ENCODE peak calls at places on chromosomes 2 and 18, in seven cellular contexts. X is hippocampal formation, T is stromal cell of bone marrow, J is RKO, P is activated T-cell treated with anti-CD3 and anti-CD28 coated beads for 1 hour, C is ovary, D is tibial artery. M is an unnamed sample.

GRCh38 chr2:196967126-196967525 is 40.6 kb upstream of the PGAP1 start:
- DNase-seq in D (no peak), J (no peak), T (peak), X (no peak), P (no peak), C (no peak), M (no peak)

GRCh38 chr2:218026244-218026643 is 23.4 kb upstream of the TNS1 start:
- DNase-seq in D (peak), J (no peak), T (no peak), C (no peak), P (no peak), X (no peak), M (peak)

GRCh38 chr2:109482371-109482841 is 131.4 kb downstream of the SEPTIN10 start:
- DNase-seq in T (no peak), C (peak), D (no peak), X (no peak), P (no peak), J (no peak), M (no peak)

GRCh38 chr18:23229472-23229871 is 94.2 kb downstream of the CABLES1 start:
- DNase-seq in P (no peak), C (no peak), X (no peak), J (no peak), T (peak), D (no peak), M (no peak)

GRCh38 chr18:50839341-50839740 is 19.5 kb upstream of the MRO start:
- DNase-seq in D (no peak), J (no peak), T (no peak), P (no peak), C (no peak), X (no peak), M (no peak)

GRCh38 chr2:30514134-30514860 is 67.3 kb downstream of the LCLAT1 start:
- DNase-seq in D (no peak), X (peak), C (no peak), T (peak), P (no peak), J (no peak), M (no peak)

GRCh38 chr2:10385501-10385900 is 62.6 kb downstream of the ODC1 start:
- DNase-seq in P (no peak), C (no peak), J (no peak), D (no peak), T (no peak), X (no peak), M (no peak)

GRCh38 chr2:127086800-127087737 is 19.9 kb downstream of the BIN1 start:
- DNase-seq in J (no peak), D (peak), C (peak), X (no peak), P (no peak), T (no peak), M (no peak)

GRCh38 chr18:11148655-11149440 is 521 bp downstream of the PIEZO2 start:
- DNase-seq in X (peak), P (no peak), J (no peak), T (no peak), C (no peak), D (no peak), M (peak)

GRCh38 chr2:187842978-187843847 is 289.0 kb upstream of the TFPI start:
- DNase-seq in D (no peak), T (peak), P (no peak), X (no peak), J (peak), C (no peak), M (no peak)

GRCh38 chr2:199216253-199216652 is 241.5 kb downstream of the SATB2 start:
- DNase-seq in T (no peak), D (no peak), P (no peak), C (no peak), J (no peak), X (no peak), M (no peak)

GRCh38 chr2:182550234-182550633 is 123.4 kb upstream of the PDE1A start:
- DNase-seq in C (no peak), P (no peak), J (no peak), X (no peak), T (no peak), D (no peak), M (no peak)

GRCh38 chr2:39431592-39432316 is 5.3 kb downstream of the MAP4K3 start:
- DNase-seq in X (no peak), T (no peak), J (no peak), C (no peak), D (no peak), P (no peak), M (no peak)

GRCh38 chr2:71460595-71461303 is 7.4 kb downstream of the DYSF start:
- DNase-seq in D (no peak), T (no peak), P (no peak), X (no peak), C (no peak), J (peak), M (no peak)

GRCh38 chr2:71277536-71278103 is 50.7 kb upstream of the PAIP2B start:
- DNase-seq in X (peak), J (peak), C (no peak), T (no peak), P (peak), D (no peak), M (no peak)

GRCh38 chr2:238441262-238442114 is 14.8 kb downstream of the ASB1 start:
- DNase-seq in T (no peak), J (no peak), P (no peak), D (no peak), C (no peak), X (no peak), M (no peak)

GRCh38 chr2:79447462-79447861 is 65.4 kb upstream of the CTNNA2 start:
- DNase-seq in C (no peak), D (no peak), X (no peak), T (no peak), J (no peak), P (no peak), M (no peak)

GRCh38 chr2:127226520-127227263 is 6.6 kb upstream of the CYP27C1 start:
- DNase-seq in P (no peak), X (no peak), D (no peak), C (no peak), J (no peak), T (peak), M (no peak)

GRCh38 chr18:59681521-59682004 is 15.7 kb downstream of the CCBE1 start:
- DNase-seq in X (no peak), P (no peak), C (no peak), J (no peak), D (no peak), T (no peak), M (no peak)

GRCh38 chr2:168534926-168535325 is 78.9 kb downstream of the CERS6 start:
- DNase-seq in C (no peak), J (no peak), T (no peak), D (no peak), X (no peak), P (no peak), M (no peak)

GRCh38 chr2:133972786-133973185 is 281.1 kb upstream of the MGAT5 start:
- DNase-seq in J (no peak), P (no peak), T (peak), C (peak), D (peak), X (no peak), M (no peak)

GRCh38 chr2:12717988-12718661 is 1.4 kb downstream of the TRIB2 start:
- DNase-seq in C (peak), X (no peak), P (peak), D (no peak), T (no peak), J (no peak), M (no peak)

GRCh38 chr2:207160115-207160514 is 5.6 kb downstream of the KLF7 start:
- DNase-seq in J (no peak), C (no peak), D (no peak), T (no peak), P (no peak), X (no peak), M (no peak)

GRCh38 chr2:236690726-236691125 is 121.1 kb downstream of the ACKR3 start:
- DNase-seq in D (no peak), P (no peak), J (no peak), T (no peak), X (no peak), C (no peak), M (no peak)

GRCh38 chr2:28627722-28628480 is 123.7 kb upstream of the PPP1CB start:
- DNase-seq in X (no peak), D (no peak), J (no peak), T (no peak), C (peak), P (no peak), M (no peak)

GRCh38 chr2:16828044-16828827 is 162.6 kb upstream of the CYRIA start:
- DNase-seq in P (no peak), C (no peak), T (no peak), X (no peak), D (no peak), J (no peak), M (no peak)

GRCh38 chr2:193584001-193584400 is 1389.3 kb upstream of the TMEFF2 start:
- DNase-seq in T (no peak), C (no peak), P (no peak), X (no peak), J (no peak), D (no peak), M (no peak)